ENCODE peak calls at places on chromosomes 12 and 14, in seven cellular contexts. One of them, this sample, is unnamed.

GRCh38 chr12:6443361-6443983 is 1.3 kb upstream of the CD27 start:
- DNase-seq in progenitor cell of endocrine pancreas: no peak
- DNase-seq in WTC11: no peak
- DNase-seq in kidney: peak
- DNase-seq in vagina: no peak
- DNase-seq in endothelial cell of umbilical vein: no peak
- DNase-seq in AG09319: no peak
- DNase-seq in this sample: no peak

GRCh38 chr14:23117371-23118020 is 1.6 kb downstream of the CEBPE start:
- DNase-seq in AG09319: no peak
- DNase-seq in WTC11: no peak
- DNase-seq in vagina: no peak
- DNase-seq in progenitor cell of endocrine pancreas: no peak
- DNase-seq in endothelial cell of umbilical vein: no peak
- DNase-seq in kidney: peak
- DNase-seq in this sample: no peak

GRCh38 chr12:109387425-109388166 is 39.9 kb downstream of the MYO1H start:
- DNase-seq in kidney: no peak
- DNase-seq in endothelial cell of umbilical vein: peak
- DNase-seq in AG09319: peak
- DNase-seq in WTC11: peak
- DNase-seq in progenitor cell of endocrine pancreas: no peak
- DNase-seq in vagina: no peak
- DNase-seq in this sample: no peak

GRCh38 chr12:38342444-38342843 is 25.9 kb downstream of the ALG10B start:
- DNase-seq in endothelial cell of umbilical vein: no peak
- DNase-seq in kidney: no peak
- DNase-seq in AG09319: no peak
- DNase-seq in vagina: no peak
- DNase-seq in progenitor cell of endocrine pancreas: no peak
- DNase-seq in WTC11: no peak
- DNase-seq in this sample: no peak

GRCh38 chr14:95341115-95341514 is 21.4 kb upstream of the CLMN start:
- DNase-seq in kidney: no peak
- DNase-seq in vagina: no peak
- DNase-seq in WTC11: no peak
- DNase-seq in progenitor cell of endocrine pancreas: no peak
- DNase-seq in endothelial cell of umbilical vein: no peak
- DNase-seq in AG09319: no peak
- DNase-seq in this sample: no peak

GRCh38 chr12:130945793-130946492 is 7.8 kb upstream of the ADGRD1 start:
- DNase-seq in WTC11: no peak
- DNase-seq in kidney: no peak
- DNase-seq in AG09319: peak
- DNase-seq in endothelial cell of umbilical vein: no peak
- DNase-seq in vagina: peak
- DNase-seq in progenitor cell of endocrine pancreas: no peak
- DNase-seq in this sample: no peak

GRCh38 chr14:90574640-90575131 is 177.9 kb downstream of the CALM1 start:
- DNase-seq in progenitor cell of endocrine pancreas: no peak
- DNase-seq in kidney: no peak
- DNase-seq in endothelial cell of umbilical vein: no peak
- DNase-seq in WTC11: no peak
- DNase-seq in AG09319: no peak
- DNase-seq in vagina: no peak
- DNase-seq in this sample: no peak

GRCh38 chr12:42421844-42422779 is 96.1 kb downstream of the PPHLN1 start:
- DNase-seq in endothelial cell of umbilical vein: peak
- DNase-seq in AG09319: no peak
- DNase-seq in WTC11: no peak
- DNase-seq in kidney: no peak
- DNase-seq in progenitor cell of endocrine pancreas: no peak
- DNase-seq in vagina: no peak
- DNase-seq in this sample: no peak

GRCh38 chr12:93802698-93803097 is 125.5 kb downstream of the CRADD start:
- DNase-seq in vagina: no peak
- DNase-seq in progenitor cell of endocrine pancreas: no peak
- DNase-seq in WTC11: no peak
- DNase-seq in kidney: no peak
- DNase-seq in endothelial cell of umbilical vein: no peak
- DNase-seq in AG09319: no peak
- DNase-seq in this sample: no peak

GRCh38 chr14:88129306-88130056 is 124.5 kb downstream of the GPR65 start:
- DNase-seq in kidney: no peak
- DNase-seq in progenitor cell of endocrine pancreas: no peak
- DNase-seq in endothelial cell of umbilical vein: peak
- DNase-seq in AG09319: no peak
- DNase-seq in WTC11: no peak
- DNase-seq in vagina: peak
- DNase-seq in this sample: no peak

GRCh38 chr14:104802120-104802912 is 1.4 kb downstream of the ZBTB42 start:
- DNase-seq in vagina: no peak
- DNase-seq in AG09319: no peak
- DNase-seq in endothelial cell of umbilical vein: no peak
- DNase-seq in kidney: no peak
- DNase-seq in progenitor cell of endocrine pancreas: no peak
- DNase-seq in WTC11: no peak
- DNase-seq in this sample: no peak

GRCh38 chr12:88994537-88994936 is 357.8 kb downstream of the DUSP6 start:
- DNase-seq in vagina: no peak
- DNase-seq in progenitor cell of endocrine pancreas: no peak
- DNase-seq in WTC11: no peak
- DNase-seq in endothelial cell of umbilical vein: no peak
- DNase-seq in kidney: no peak
- DNase-seq in AG09319: no peak
- DNase-seq in this sample: no peak

GRCh38 chr14:65482769-65483438 is 70.4 kb downstream of the FUT8 start:
- DNase-seq in vagina: no peak
- DNase-seq in AG09319: no peak
- DNase-seq in progenitor cell of endocrine pancreas: no peak
- DNase-seq in endothelial cell of umbilical vein: no peak
- DNase-seq in WTC11: no peak
- DNase-seq in kidney: no peak
- DNase-seq in this sample: no peak

GRCh38 chr12:95988506-95989275 is 7.5 kb downstream of the HAL start:
- DNase-seq in progenitor cell of endocrine pancreas: no peak
- DNase-seq in kidney: no peak
- DNase-seq in vagina: peak
- DNase-seq in WTC11: no peak
- DNase-seq in endothelial cell of umbilical vein: no peak
- DNase-seq in AG09319: no peak
- DNase-seq in this sample: no peak

GRCh38 chr12:80837342-80837978 is 100.3 kb downstream of the LIN7A start:
- DNase-seq in endothelial cell of umbilical vein: peak
- DNase-seq in progenitor cell of endocrine pancreas: no peak
- DNase-seq in vagina: no peak
- DNase-seq in WTC11: peak
- DNase-seq in kidney: no peak
- DNase-seq in AG09319: no peak
- DNase-seq in this sample: peak

GRCh38 chr12:93616584-93617101 is 44.2 kb downstream of the SOCS2 start:
- DNase-seq in progenitor cell of endocrine pancreas: no peak
- DNase-seq in WTC11: peak
- DNase-seq in kidney: no peak
- DNase-seq in endothelial cell of umbilical vein: no peak
- DNase-seq in vagina: no peak
- DNase-seq in AG09319: no peak
- DNase-seq in this sample: no peak

GRCh38 chr14:77859934-77860570 is 60.1 kb downstream of the ADCK1 start:
- DNase-seq in WTC11: no peak
- DNase-seq in endothelial cell of umbilical vein: no peak
- DNase-seq in progenitor cell of endocrine pancreas: no peak
- DNase-seq in AG09319: no peak
- DNase-seq in vagina: no peak
- DNase-seq in kidney: no peak
- DNase-seq in this sample: no peak

GRCh38 chr12:82596484-82596883 is 90.2 kb upstream of the TMTC2 start:
- DNase-seq in vagina: no peak
- DNase-seq in progenitor cell of endocrine pancreas: no peak
- DNase-seq in WTC11: no peak
- DNase-seq in endothelial cell of umbilical vein: no peak
- DNase-seq in kidney: no peak
- DNase-seq in AG09319: no peak
- DNase-seq in this sample: no peak

DNA sequence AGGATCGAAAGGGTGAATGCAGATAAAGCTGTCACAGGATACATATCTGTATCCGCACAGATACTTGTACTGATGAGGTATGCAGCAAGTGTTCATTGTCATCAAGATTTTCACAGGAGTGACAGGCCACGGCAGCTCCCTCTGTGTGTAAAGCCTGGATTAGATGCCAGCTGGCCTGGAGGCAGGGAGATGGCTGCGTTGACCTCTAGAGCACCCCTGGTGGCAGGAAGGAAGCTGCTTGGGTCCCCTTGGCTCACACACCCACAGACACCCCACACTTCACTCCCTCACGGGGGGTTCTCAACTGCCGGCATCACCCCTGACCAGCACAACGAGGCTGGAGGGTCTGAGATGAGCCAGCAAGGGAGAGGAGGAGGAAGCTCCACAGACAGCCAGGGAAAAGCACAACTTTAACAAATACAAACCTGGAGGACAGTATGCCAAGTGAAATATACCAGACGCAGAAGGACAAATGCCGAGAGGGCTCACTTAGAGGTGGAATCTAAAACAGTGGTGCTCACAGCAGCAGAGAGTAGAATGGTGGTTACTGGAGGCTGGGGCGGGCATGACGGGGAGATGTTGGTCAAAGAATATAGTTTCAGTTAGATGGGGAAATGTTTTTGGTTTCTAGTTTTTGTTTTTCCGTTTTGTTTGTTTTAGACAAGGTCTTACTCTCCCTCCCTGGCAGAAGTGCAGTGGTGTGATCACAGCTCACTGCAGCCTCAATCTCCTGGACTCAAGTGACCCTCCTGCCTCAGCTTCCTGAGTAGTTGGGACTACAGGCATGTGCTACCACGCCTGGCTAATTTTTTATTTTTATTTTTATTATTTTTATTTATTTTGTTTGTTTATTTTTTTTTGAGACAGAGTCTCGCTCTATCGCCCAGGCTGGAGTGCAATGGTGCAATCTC is 45.7 kb downstream of the TEAD4 start:
- DNase-seq in progenitor cell of endocrine pancreas: no peak
- DNase-seq in endothelial cell of umbilical vein: no peak
- DNase-seq in AG09319: no peak
- DNase-seq in kidney: no peak
- DNase-seq in WTC11: no peak
- DNase-seq in vagina: no peak
- DNase-seq in this sample: no peak
- TF ChIP-seq CTCF in progenitor cell of endocrine pancreas: peak
- TF ChIP-seq CTCF in endothelial cell of umbilical vein: no peak
- TF ChIP-seq CTCF in AG09319: peak
- TF ChIP-seq CTCF in kidney: no peak
- TF ChIP-seq CTCF in WTC11: no peak
- TF ChIP-seq CTCF in vagina: no peak
- TF ChIP-seq CTCF in this sample: peak

DNA sequence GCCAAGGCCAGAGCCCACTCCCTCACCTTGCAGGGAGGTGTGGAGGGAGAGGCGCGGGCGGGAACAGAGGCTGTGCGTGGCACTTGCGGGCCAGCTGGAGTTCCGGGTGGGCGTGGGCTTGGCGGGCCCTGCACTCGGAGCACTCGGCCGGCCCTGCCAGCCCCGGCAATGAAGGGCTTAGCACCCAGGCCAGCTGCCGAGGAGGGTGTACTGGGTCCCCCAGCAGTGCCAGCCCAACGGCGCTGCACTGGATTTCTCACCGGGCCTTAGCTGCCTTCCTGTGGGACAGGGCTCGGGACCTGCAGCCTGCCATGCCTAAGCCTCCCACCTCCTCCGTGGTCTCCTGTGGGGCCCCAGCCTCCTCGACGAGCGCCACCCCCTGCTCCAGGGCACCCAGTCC is 107.5 kb downstream of the FAR2 start:
- DNase-seq in kidney: no peak
- DNase-seq in vagina: no peak
- DNase-seq in progenitor cell of endocrine pancreas: no peak
- DNase-seq in AG09319: no peak
- DNase-seq in WTC11: no peak
- DNase-seq in endothelial cell of umbilical vein: no peak
- DNase-seq in this sample: no peak
- TF ChIP-seq CTCF in kidney: no peak
- TF ChIP-seq CTCF in vagina: no peak
- TF ChIP-seq CTCF in progenitor cell of endocrine pancreas: no peak
- TF ChIP-seq CTCF in AG09319: no peak
- TF ChIP-seq CTCF in WTC11: no peak
- TF ChIP-seq CTCF in endothelial cell of umbilical vein: no peak
- TF ChIP-seq CTCF in this sample: no peak

DNA sequence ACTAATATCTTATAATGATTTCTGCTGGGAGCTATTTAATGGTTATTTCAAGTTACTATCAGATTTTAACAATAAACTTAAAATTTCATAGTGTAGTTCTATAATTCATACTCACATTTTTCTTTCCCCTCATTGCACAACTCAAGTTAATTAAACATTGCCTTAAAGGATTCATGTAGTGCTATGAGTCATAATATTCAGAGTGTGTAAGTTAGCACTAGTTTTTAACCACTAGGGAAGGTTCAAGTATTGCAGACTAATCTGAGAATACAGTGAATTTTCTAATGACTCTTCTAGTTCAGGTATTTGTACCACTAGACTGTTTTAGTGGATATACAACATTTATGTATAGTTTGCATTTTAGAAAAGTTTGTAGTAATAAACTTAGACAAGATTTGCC is 49.9 kb downstream of the FOXA1 start:
- DNase-seq in kidney: no peak
- DNase-seq in AG09319: no peak
- DNase-seq in WTC11: no peak
- DNase-seq in vagina: no peak
- DNase-seq in endothelial cell of umbilical vein: no peak
- DNase-seq in progenitor cell of endocrine pancreas: no peak
- DNase-seq in this sample: no peak
- TF ChIP-seq CTCF in kidney: no peak
- TF ChIP-seq CTCF in AG09319: no peak
- TF ChIP-seq CTCF in WTC11: no peak
- TF ChIP-seq CTCF in vagina: no peak
- TF ChIP-seq CTCF in endothelial cell of umbilical vein: no peak
- TF ChIP-seq CTCF in progenitor cell of endocrine pancreas: peak
- TF ChIP-seq CTCF in this sample: peak

DNA sequence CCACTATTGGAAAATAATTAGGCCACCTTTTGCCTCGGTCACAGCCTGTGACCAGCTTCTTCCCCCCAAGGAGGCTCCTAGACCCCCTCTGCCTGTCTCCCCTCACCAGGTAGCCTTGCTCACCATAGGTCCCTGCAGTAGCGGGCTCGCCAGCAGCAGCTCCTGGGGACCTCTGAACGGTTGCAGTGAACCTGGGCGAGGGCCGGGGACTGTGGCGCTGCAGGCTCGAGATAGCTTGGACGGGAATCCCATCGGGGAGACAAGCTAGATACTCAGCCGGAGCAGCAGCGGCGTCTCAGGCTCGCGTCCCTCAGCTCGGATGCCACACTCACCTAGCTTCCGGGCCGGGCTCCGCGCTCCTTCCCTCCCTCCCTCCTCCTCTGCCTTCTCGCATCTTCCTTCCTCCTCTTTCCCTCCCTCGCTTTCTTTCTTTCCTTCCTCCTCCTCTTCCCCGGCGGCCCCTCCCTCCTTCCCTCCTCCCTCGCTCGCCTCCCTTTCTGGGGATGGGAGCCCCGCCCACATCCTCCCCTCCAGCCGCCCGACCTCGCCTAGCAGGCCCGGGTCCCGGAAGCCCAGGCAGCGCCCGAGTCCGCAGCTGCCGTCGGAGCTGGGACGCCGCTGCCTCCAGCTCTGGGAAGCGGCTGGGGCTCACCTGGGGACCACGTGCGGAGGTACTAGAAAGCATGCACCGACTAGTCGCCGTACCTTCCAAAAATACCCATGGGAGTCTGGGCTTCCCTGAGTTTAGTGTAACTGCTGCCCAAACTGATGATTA is at the start of gene BMP4:
- DNase-seq in progenitor cell of endocrine pancreas: no peak
- DNase-seq in endothelial cell of umbilical vein: peak
- DNase-seq in WTC11: peak
- DNase-seq in kidney: peak
- DNase-seq in vagina: peak
- DNase-seq in AG09319: no peak
- DNase-seq in this sample: no peak
- TF ChIP-seq CTCF in progenitor cell of endocrine pancreas: no peak
- TF ChIP-seq CTCF in endothelial cell of umbilical vein: no peak
- TF ChIP-seq CTCF in WTC11: no peak
- TF ChIP-seq CTCF in kidney: no peak
- TF ChIP-seq CTCF in vagina: no peak
- TF ChIP-seq CTCF in AG09319: no peak
- TF ChIP-seq CTCF in this sample: no peak

This sample was measured in neural crest cell.